ENCODE peak calls at places on chromosomes 11 and 22, in ten cellular contexts. One of them, this sample, is unnamed.

GRCh38 chr22:24503137-24503850 is 8.2 kb downstream of the UPB1 start:
- DNase-seq in sciatic nerve: peak; percentile 72
- DNase-seq in NCI-H524 treated with DMSO at 0.1 percent for 48 hours: no peak
- DNase-seq in cardiac muscle cell: peak; percentile 71
- DNase-seq in glutamatergic neuron: peak; percentile 67
- DNase-seq in progenitor cell of endocrine pancreas: no peak
- DNase-seq in GM04503: no peak
- DNase-seq in mammary epithelial cell: peak; percentile 56
- DNase-seq in body of pancreas: peak; percentile 38
- DNase-seq in activated CD8-positive, alpha-beta memory T cell treated with anti-CD3 and anti-CD28 coated beads, Interleukin-2, amount 50 U/mL, for 48 hours: peak; percentile 76
- DNase-seq in this sample: peak; percentile 83

GRCh38 chr11:44729718-44730117 is 3.0 kb downstream of the TSPAN18 start:
- DNase-seq in sciatic nerve: no peak
- DNase-seq in NCI-H524 treated with DMSO at 0.1 percent for 48 hours: no peak
- DNase-seq in cardiac muscle cell: no peak
- DNase-seq in glutamatergic neuron: no peak
- DNase-seq in progenitor cell of endocrine pancreas: no peak
- DNase-seq in GM04503: no peak
- DNase-seq in mammary epithelial cell: peak; percentile 4
- DNase-seq in body of pancreas: no peak
- DNase-seq in activated CD8-positive, alpha-beta memory T cell treated with anti-CD3 and anti-CD28 coated beads, Interleukin-2, amount 50 U/mL, for 48 hours: no peak
- DNase-seq in this sample: peak; percentile 58

GRCh38 chr11:15233386-15233785 is 118.7 kb downstream of the INSC start:
- DNase-seq in sciatic nerve: no peak
- DNase-seq in NCI-H524 treated with DMSO at 0.1 percent for 48 hours: no peak
- DNase-seq in cardiac muscle cell: no peak
- DNase-seq in glutamatergic neuron: no peak
- DNase-seq in progenitor cell of endocrine pancreas: no peak
- DNase-seq in GM04503: no peak
- DNase-seq in mammary epithelial cell: no peak
- DNase-seq in body of pancreas: no peak
- DNase-seq in activated CD8-positive, alpha-beta memory T cell treated with anti-CD3 and anti-CD28 coated beads, Interleukin-2, amount 50 U/mL, for 48 hours: no peak
- DNase-seq in this sample: no peak

GRCh38 chr22:17501679-17502285 is 61.5 kb upstream of the SLC25A18 start:
- DNase-seq in sciatic nerve: no peak
- DNase-seq in NCI-H524 treated with DMSO at 0.1 percent for 48 hours: peak; percentile 71
- DNase-seq in cardiac muscle cell: peak; percentile 85
- DNase-seq in glutamatergic neuron: no peak
- DNase-seq in progenitor cell of endocrine pancreas: no peak
- DNase-seq in GM04503: peak; percentile 15
- DNase-seq in mammary epithelial cell: peak; percentile 53
- DNase-seq in body of pancreas: peak; percentile 17
- DNase-seq in activated CD8-positive, alpha-beta memory T cell treated with anti-CD3 and anti-CD28 coated beads, Interleukin-2, amount 50 U/mL, for 48 hours: no peak
- DNase-seq in this sample: peak; percentile 86

GRCh38 chr22:46040471-46041465 is 63.8 kb upstream of the WNT7B start:
- DNase-seq in sciatic nerve: peak; percentile 53
- DNase-seq in NCI-H524 treated with DMSO at 0.1 percent for 48 hours: no peak
- DNase-seq in cardiac muscle cell: no peak
- DNase-seq in glutamatergic neuron: no peak
- DNase-seq in progenitor cell of endocrine pancreas: no peak
- DNase-seq in GM04503: no peak
- DNase-seq in mammary epithelial cell: no peak
- DNase-seq in body of pancreas: peak; percentile 65
- DNase-seq in activated CD8-positive, alpha-beta memory T cell treated with anti-CD3 and anti-CD28 coated beads, Interleukin-2, amount 50 U/mL, for 48 hours: peak; percentile 33
- DNase-seq in this sample: no peak

GRCh38 chr11:122422707-122423106 is 232.8 kb upstream of the UBASH3B start:
- DNase-seq in sciatic nerve: no peak
- DNase-seq in NCI-H524 treated with DMSO at 0.1 percent for 48 hours: no peak
- DNase-seq in cardiac muscle cell: peak; percentile 37
- DNase-seq in glutamatergic neuron: no peak
- DNase-seq in progenitor cell of endocrine pancreas: no peak
- DNase-seq in GM04503: no peak
- DNase-seq in mammary epithelial cell: peak; percentile 89
- DNase-seq in body of pancreas: no peak
- DNase-seq in activated CD8-positive, alpha-beta memory T cell treated with anti-CD3 and anti-CD28 coated beads, Interleukin-2, amount 50 U/mL, for 48 hours: no peak
- DNase-seq in this sample: no peak

GRCh38 chr22:35489225-35489624 is 51.4 kb upstream of the RASD2 start:
- DNase-seq in sciatic nerve: no peak
- DNase-seq in NCI-H524 treated with DMSO at 0.1 percent for 48 hours: peak; percentile 61
- DNase-seq in cardiac muscle cell: no peak
- DNase-seq in glutamatergic neuron: peak; percentile 42
- DNase-seq in progenitor cell of endocrine pancreas: no peak
- DNase-seq in GM04503: no peak
- DNase-seq in mammary epithelial cell: peak; percentile 49
- DNase-seq in body of pancreas: no peak
- DNase-seq in activated CD8-positive, alpha-beta memory T cell treated with anti-CD3 and anti-CD28 coated beads, Interleukin-2, amount 50 U/mL, for 48 hours: no peak
- DNase-seq in this sample: no peak

GRCh38 chr11:86152006-86152862 is 83.3 kb upstream of the PICALM start:
- DNase-seq in sciatic nerve: no peak
- DNase-seq in NCI-H524 treated with DMSO at 0.1 percent for 48 hours: no peak
- DNase-seq in cardiac muscle cell: peak; percentile 29
- DNase-seq in glutamatergic neuron: no peak
- DNase-seq in progenitor cell of endocrine pancreas: no peak
- DNase-seq in GM04503: peak; percentile 68
- DNase-seq in mammary epithelial cell: peak; percentile 98
- DNase-seq in body of pancreas: no peak
- DNase-seq in activated CD8-positive, alpha-beta memory T cell treated with anti-CD3 and anti-CD28 coated beads, Interleukin-2, amount 50 U/mL, for 48 hours: no peak
- DNase-seq in this sample: peak; percentile 70

GRCh38 chr22:31431950-31432349 is 32.5 kb downstream of the DRG1 start:
- DNase-seq in sciatic nerve: no peak
- DNase-seq in NCI-H524 treated with DMSO at 0.1 percent for 48 hours: no peak
- DNase-seq in cardiac muscle cell: no peak
- DNase-seq in glutamatergic neuron: no peak
- DNase-seq in progenitor cell of endocrine pancreas: no peak
- DNase-seq in GM04503: no peak
- DNase-seq in mammary epithelial cell: no peak
- DNase-seq in body of pancreas: no peak
- DNase-seq in activated CD8-positive, alpha-beta memory T cell treated with anti-CD3 and anti-CD28 coated beads, Interleukin-2, amount 50 U/mL, for 48 hours: no peak
- DNase-seq in this sample: no peak

GRCh38 chr22:23383491-23384450 is 196.3 kb downstream of the IGLL1 start:
- DNase-seq in sciatic nerve: peak; percentile 61
- DNase-seq in NCI-H524 treated with DMSO at 0.1 percent for 48 hours: peak; percentile 18
- DNase-seq in cardiac muscle cell: peak; percentile 33
- DNase-seq in glutamatergic neuron: peak; percentile 76
- DNase-seq in progenitor cell of endocrine pancreas: no peak
- DNase-seq in GM04503: no peak
- DNase-seq in mammary epithelial cell: no peak
- DNase-seq in body of pancreas: no peak
- DNase-seq in activated CD8-positive, alpha-beta memory T cell treated with anti-CD3 and anti-CD28 coated beads, Interleukin-2, amount 50 U/mL, for 48 hours: no peak
- DNase-seq in this sample: no peak

GRCh38 chr11:34266090-34266912 is 91.5 kb downstream of the ABTB2 start:
- DNase-seq in sciatic nerve: peak; percentile 78
- DNase-seq in NCI-H524 treated with DMSO at 0.1 percent for 48 hours: no peak
- DNase-seq in cardiac muscle cell: peak; percentile 97
- DNase-seq in glutamatergic neuron: no peak
- DNase-seq in progenitor cell of endocrine pancreas: no peak
- DNase-seq in GM04503: peak; percentile 82
- DNase-seq in mammary epithelial cell: peak; percentile 92
- DNase-seq in body of pancreas: no peak
- DNase-seq in activated CD8-positive, alpha-beta memory T cell treated with anti-CD3 and anti-CD28 coated beads, Interleukin-2, amount 50 U/mL, for 48 hours: no peak
- DNase-seq in this sample: no peak

GRCh38 chr11:64885367-64886286 is 7.2 kb upstream of the EHD1 start:
- DNase-seq in sciatic nerve: no peak
- DNase-seq in NCI-H524 treated with DMSO at 0.1 percent for 48 hours: no peak
- DNase-seq in cardiac muscle cell: peak; percentile 91
- DNase-seq in glutamatergic neuron: no peak
- DNase-seq in progenitor cell of endocrine pancreas: no peak
- DNase-seq in GM04503: no peak
- DNase-seq in mammary epithelial cell: no peak
- DNase-seq in body of pancreas: no peak
- DNase-seq in activated CD8-positive, alpha-beta memory T cell treated with anti-CD3 and anti-CD28 coated beads, Interleukin-2, amount 50 U/mL, for 48 hours: no peak
- DNase-seq in this sample: peak; percentile 73

GRCh38 chr11:132531921-132532320 is 1000.4 kb downstream of the OPCML start:
- DNase-seq in sciatic nerve: no peak
- DNase-seq in NCI-H524 treated with DMSO at 0.1 percent for 48 hours: no peak
- DNase-seq in cardiac muscle cell: peak; percentile 25
- DNase-seq in glutamatergic neuron: no peak
- DNase-seq in progenitor cell of endocrine pancreas: no peak
- DNase-seq in GM04503: no peak
- DNase-seq in mammary epithelial cell: no peak
- DNase-seq in body of pancreas: no peak
- DNase-seq in activated CD8-positive, alpha-beta memory T cell treated with anti-CD3 and anti-CD28 coated beads, Interleukin-2, amount 50 U/mL, for 48 hours: no peak
- DNase-seq in this sample: no peak

GRCh38 chr11:64123679-64124078 is 42.2 kb downstream of the MACROD1 start:
- DNase-seq in sciatic nerve: no peak
- DNase-seq in NCI-H524 treated with DMSO at 0.1 percent for 48 hours: no peak
- DNase-seq in cardiac muscle cell: no peak
- DNase-seq in glutamatergic neuron: no peak
- DNase-seq in progenitor cell of endocrine pancreas: no peak
- DNase-seq in GM04503: no peak
- DNase-seq in mammary epithelial cell: no peak
- DNase-seq in body of pancreas: no peak
- DNase-seq in activated CD8-positive, alpha-beta memory T cell treated with anti-CD3 and anti-CD28 coated beads, Interleukin-2, amount 50 U/mL, for 48 hours: no peak
- DNase-seq in this sample: no peak

GRCh38 chr11:95925011-95925410 is 1.1 kb upstream of the MTMR2 start:
- DNase-seq in sciatic nerve: no peak
- DNase-seq in NCI-H524 treated with DMSO at 0.1 percent for 48 hours: no peak
- DNase-seq in cardiac muscle cell: peak; percentile 56
- DNase-seq in glutamatergic neuron: no peak
- DNase-seq in progenitor cell of endocrine pancreas: no peak
- DNase-seq in GM04503: no peak
- DNase-seq in mammary epithelial cell: peak; percentile 80
- DNase-seq in body of pancreas: no peak
- DNase-seq in activated CD8-positive, alpha-beta memory T cell treated with anti-CD3 and anti-CD28 coated beads, Interleukin-2, amount 50 U/mL, for 48 hours: no peak
- DNase-seq in this sample: peak; percentile 51